ENCODE peak calls at places on chromosomes 1 and 21, in ten cellular contexts. One of them, this sample, is unnamed. For H3K27me3, the result is how much of the 10 kb centered on the place peaks cover.

GRCh38 chr1:206557636-206558473 is 50.5 kb downstream of the RASSF5 start:
- DNase-seq in transverse colon: no peak
- DNase-seq in MG63: no peak
- DNase-seq in naive thymus-derived CD4-positive, alpha-beta T cell: no peak
- DNase-seq in ascending aorta: no peak
- DNase-seq in thoracic aorta: no peak
- DNase-seq in right atrium auricular region: no peak
- DNase-seq in left lung: no peak
- DNase-seq in MM.1S: peak
- DNase-seq in left ventricle myocardium inferior: no peak
- DNase-seq in this sample: no peak

GRCh38 chr1:181114574-181115366 is 26.3 kb downstream of the IER5 start:
- DNase-seq in transverse colon: no peak
- DNase-seq in MG63: no peak
- DNase-seq in naive thymus-derived CD4-positive, alpha-beta T cell: no peak
- DNase-seq in ascending aorta: no peak
- DNase-seq in thoracic aorta: no peak
- DNase-seq in right atrium auricular region: no peak
- DNase-seq in left lung: no peak
- DNase-seq in MM.1S: no peak
- DNase-seq in left ventricle myocardium inferior: no peak
- DNase-seq in this sample: no peak

GRCh38 chr1:13992489-13993285 is 292.7 kb downstream of the PRDM2 start:
- DNase-seq in transverse colon: no peak
- DNase-seq in MG63: no peak
- DNase-seq in naive thymus-derived CD4-positive, alpha-beta T cell: no peak
- DNase-seq in ascending aorta: no peak
- DNase-seq in thoracic aorta: no peak
- DNase-seq in right atrium auricular region: no peak
- DNase-seq in left lung: no peak
- DNase-seq in MM.1S: no peak
- DNase-seq in left ventricle myocardium inferior: no peak
- DNase-seq in this sample: no peak

GRCh38 chr1:18913065-18913502 is 10.7 kb upstream of the ALDH4A1 start:
- DNase-seq in transverse colon: peak
- DNase-seq in MG63: peak
- DNase-seq in naive thymus-derived CD4-positive, alpha-beta T cell: peak
- DNase-seq in ascending aorta: peak
- DNase-seq in thoracic aorta: no peak
- DNase-seq in right atrium auricular region: peak
- DNase-seq in left lung: peak
- DNase-seq in MM.1S: peak
- DNase-seq in left ventricle myocardium inferior: peak
- DNase-seq in this sample: peak

GRCh38 chr1:57600424-57600823 is 176.6 kb upstream of the DAB1 start:
- DNase-seq in transverse colon: no peak
- DNase-seq in MG63: no peak
- DNase-seq in naive thymus-derived CD4-positive, alpha-beta T cell: no peak
- DNase-seq in ascending aorta: no peak
- DNase-seq in thoracic aorta: no peak
- DNase-seq in right atrium auricular region: no peak
- DNase-seq in left lung: no peak
- DNase-seq in MM.1S: no peak
- DNase-seq in left ventricle myocardium inferior: no peak
- DNase-seq in this sample: peak

GRCh38 chr1:60942896-60943633 is 139.3 kb upstream of the NFIA start:
- DNase-seq in transverse colon: no peak
- DNase-seq in MG63: no peak
- DNase-seq in naive thymus-derived CD4-positive, alpha-beta T cell: no peak
- DNase-seq in ascending aorta: no peak
- DNase-seq in thoracic aorta: no peak
- DNase-seq in right atrium auricular region: no peak
- DNase-seq in left lung: no peak
- DNase-seq in MM.1S: no peak
- DNase-seq in left ventricle myocardium inferior: no peak
- DNase-seq in this sample: no peak

GRCh38 chr1:221012087-221012486 is 132.8 kb downstream of the HLX start:
- DNase-seq in transverse colon: no peak
- DNase-seq in MG63: no peak
- DNase-seq in naive thymus-derived CD4-positive, alpha-beta T cell: no peak
- DNase-seq in ascending aorta: no peak
- DNase-seq in thoracic aorta: no peak
- DNase-seq in right atrium auricular region: no peak
- DNase-seq in left lung: no peak
- DNase-seq in MM.1S: no peak
- DNase-seq in left ventricle myocardium inferior: no peak
- DNase-seq in this sample: no peak

GRCh38 chr1:223731076-223731770 is 18.9 kb downstream of the CAPN2 start:
- DNase-seq in transverse colon: peak
- DNase-seq in MG63: peak
- DNase-seq in naive thymus-derived CD4-positive, alpha-beta T cell: no peak
- DNase-seq in ascending aorta: peak
- DNase-seq in thoracic aorta: peak
- DNase-seq in right atrium auricular region: peak
- DNase-seq in left lung: no peak
- DNase-seq in MM.1S: no peak
- DNase-seq in left ventricle myocardium inferior: peak
- DNase-seq in this sample: no peak

GRCh38 chr1:26275580-26276431 is 4.1 kb upstream of the SH3BGRL3 start:
- DNase-seq in transverse colon: peak
- DNase-seq in MG63: peak
- DNase-seq in naive thymus-derived CD4-positive, alpha-beta T cell: peak
- DNase-seq in ascending aorta: peak
- DNase-seq in thoracic aorta: peak
- DNase-seq in right atrium auricular region: peak
- DNase-seq in left lung: peak
- DNase-seq in MM.1S: peak
- DNase-seq in left ventricle myocardium inferior: peak
- DNase-seq in this sample: peak

GRCh38 chr21:16002872-16003466 is 273.2 kb downstream of the USP25 start:
- DNase-seq in transverse colon: no peak
- DNase-seq in MG63: no peak
- DNase-seq in naive thymus-derived CD4-positive, alpha-beta T cell: no peak
- DNase-seq in ascending aorta: no peak
- DNase-seq in thoracic aorta: no peak
- DNase-seq in right atrium auricular region: no peak
- DNase-seq in left lung: no peak
- DNase-seq in MM.1S: no peak
- DNase-seq in left ventricle myocardium inferior: no peak
- DNase-seq in this sample: no peak

DNA sequence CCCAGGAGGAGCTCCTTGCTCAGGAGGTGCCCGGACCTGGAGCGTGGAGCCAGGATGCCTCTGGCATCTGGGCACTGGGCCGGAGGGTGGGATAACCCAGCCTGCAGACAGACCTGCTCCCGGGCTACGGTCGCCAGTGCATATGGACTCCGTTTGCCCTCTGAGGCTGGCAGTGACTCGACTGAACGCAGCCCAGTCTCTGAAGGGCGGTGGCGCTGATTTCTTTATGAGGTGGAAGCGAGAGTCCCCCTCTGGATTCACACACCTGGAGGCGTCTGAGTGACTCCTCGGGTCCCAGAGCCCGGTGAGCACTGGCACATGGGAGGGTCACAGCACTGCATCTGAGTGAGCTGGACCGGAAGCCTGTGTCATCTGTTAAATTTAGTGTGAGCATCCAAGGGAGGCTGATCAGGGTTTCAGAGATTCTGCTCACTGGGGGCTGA is 60.5 kb upstream of the TTC34 start:
- DNase-seq in transverse colon: no peak
- DNase-seq in MG63: no peak
- DNase-seq in naive thymus-derived CD4-positive, alpha-beta T cell: no peak
- DNase-seq in ascending aorta: no peak
- DNase-seq in thoracic aorta: no peak
- DNase-seq in right atrium auricular region: no peak
- DNase-seq in left lung: peak
- DNase-seq in MM.1S: no peak
- DNase-seq in left ventricle myocardium inferior: no peak
- DNase-seq in this sample: no peak
- H3K27me3 ChIP-seq in transverse colon: under half
- H3K27me3 ChIP-seq in MG63: under half
- H3K27me3 ChIP-seq in naive thymus-derived CD4-positive, alpha-beta T cell: under half
- H3K27me3 ChIP-seq in ascending aorta: under half
- H3K27me3 ChIP-seq in thoracic aorta: under half
- H3K27me3 ChIP-seq in right atrium auricular region: under half
- H3K27me3 ChIP-seq in left lung: half or more
- H3K27me3 ChIP-seq in MM.1S: half or more
- H3K27me3 ChIP-seq in left ventricle myocardium inferior: half or more
- H3K27me3 ChIP-seq in this sample: under half

DNA sequence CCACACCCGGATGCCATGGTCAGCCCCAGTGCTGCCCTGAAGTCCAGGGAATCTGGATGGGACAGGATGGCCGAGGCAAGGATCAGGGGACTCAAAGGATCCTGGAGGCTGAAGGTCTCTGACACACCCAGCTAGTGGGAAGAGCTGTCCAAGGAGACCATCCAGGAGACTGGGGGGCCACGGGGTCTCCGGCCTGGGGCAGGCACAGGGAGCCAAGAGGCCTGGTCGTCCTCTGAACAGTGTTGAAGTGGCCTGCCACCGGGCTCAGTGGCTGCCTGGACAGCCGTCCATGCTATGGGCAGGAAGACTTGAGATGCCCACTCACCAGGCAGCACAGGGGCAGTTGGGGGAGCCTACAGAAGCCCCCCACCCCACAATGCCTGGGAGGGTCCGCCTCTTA is 41.9 kb downstream of the MEGF6 start:
- DNase-seq in transverse colon: no peak
- DNase-seq in MG63: no peak
- DNase-seq in naive thymus-derived CD4-positive, alpha-beta T cell: no peak
- DNase-seq in ascending aorta: no peak
- DNase-seq in thoracic aorta: no peak
- DNase-seq in right atrium auricular region: no peak
- DNase-seq in left lung: no peak
- DNase-seq in MM.1S: no peak
- DNase-seq in left ventricle myocardium inferior: no peak
- DNase-seq in this sample: no peak
- H3K27me3 ChIP-seq in transverse colon: under half
- H3K27me3 ChIP-seq in MG63: under half
- H3K27me3 ChIP-seq in naive thymus-derived CD4-positive, alpha-beta T cell: under half
- H3K27me3 ChIP-seq in ascending aorta: under half
- H3K27me3 ChIP-seq in thoracic aorta: under half
- H3K27me3 ChIP-seq in right atrium auricular region: under half
- H3K27me3 ChIP-seq in left lung: under half
- H3K27me3 ChIP-seq in MM.1S: half or more
- H3K27me3 ChIP-seq in left ventricle myocardium inferior: under half
- H3K27me3 ChIP-seq in this sample: under half

GRCh38 chr1:83704350-83704749 is 294.6 kb downstream of the TTLL7 start:
- DNase-seq in transverse colon: no peak
- DNase-seq in MG63: no peak
- DNase-seq in naive thymus-derived CD4-positive, alpha-beta T cell: no peak
- DNase-seq in ascending aorta: no peak
- DNase-seq in thoracic aorta: no peak
- DNase-seq in right atrium auricular region: no peak
- DNase-seq in left lung: no peak
- DNase-seq in MM.1S: no peak
- DNase-seq in left ventricle myocardium inferior: no peak
- DNase-seq in this sample: no peak
- H3K27me3 ChIP-seq in transverse colon: under half
- H3K27me3 ChIP-seq in MG63: under half
- H3K27me3 ChIP-seq in naive thymus-derived CD4-positive, alpha-beta T cell: under half
- H3K27me3 ChIP-seq in ascending aorta: under half
- H3K27me3 ChIP-seq in thoracic aorta: under half
- H3K27me3 ChIP-seq in right atrium auricular region: under half
- H3K27me3 ChIP-seq in left lung: under half
- H3K27me3 ChIP-seq in MM.1S: under half
- H3K27me3 ChIP-seq in left ventricle myocardium inferior: under half
- H3K27me3 ChIP-seq in this sample: under half

GRCh38 chr1:245181123-245181522 is 26.3 kb downstream of the KIF26B start:
- DNase-seq in transverse colon: no peak
- DNase-seq in MG63: no peak
- DNase-seq in naive thymus-derived CD4-positive, alpha-beta T cell: no peak
- DNase-seq in ascending aorta: no peak
- DNase-seq in thoracic aorta: no peak
- DNase-seq in right atrium auricular region: no peak
- DNase-seq in left lung: no peak
- DNase-seq in MM.1S: no peak
- DNase-seq in left ventricle myocardium inferior: no peak
- DNase-seq in this sample: no peak
- H3K27me3 ChIP-seq in transverse colon: under half
- H3K27me3 ChIP-seq in MG63: under half
- H3K27me3 ChIP-seq in naive thymus-derived CD4-positive, alpha-beta T cell: under half
- H3K27me3 ChIP-seq in ascending aorta: under half
- H3K27me3 ChIP-seq in thoracic aorta: under half
- H3K27me3 ChIP-seq in right atrium auricular region: under half
- H3K27me3 ChIP-seq in left lung: under half
- H3K27me3 ChIP-seq in MM.1S: under half
- H3K27me3 ChIP-seq in left ventricle myocardium inferior: under half
- H3K27me3 ChIP-seq in this sample: under half

GRCh38 chr1:212447478-212447877 is 14.8 kb downstream of the NENF start:
- DNase-seq in transverse colon: no peak
- DNase-seq in MG63: no peak
- DNase-seq in naive thymus-derived CD4-positive, alpha-beta T cell: no peak
- DNase-seq in ascending aorta: no peak
- DNase-seq in thoracic aorta: no peak
- DNase-seq in right atrium auricular region: no peak
- DNase-seq in left lung: no peak
- DNase-seq in MM.1S: no peak
- DNase-seq in left ventricle myocardium inferior: no peak
- DNase-seq in this sample: no peak
- H3K27me3 ChIP-seq in transverse colon: under half
- H3K27me3 ChIP-seq in MG63: under half
- H3K27me3 ChIP-seq in naive thymus-derived CD4-positive, alpha-beta T cell: under half
- H3K27me3 ChIP-seq in ascending aorta: under half
- H3K27me3 ChIP-seq in thoracic aorta: under half
- H3K27me3 ChIP-seq in right atrium auricular region: under half
- H3K27me3 ChIP-seq in left lung: under half
- H3K27me3 ChIP-seq in MM.1S: under half
- H3K27me3 ChIP-seq in left ventricle myocardium inferior: under half
- H3K27me3 ChIP-seq in this sample: under half

GRCh38 chr1:39136635-39137034 is 67.9 kb upstream of the MACF1 start:
- DNase-seq in transverse colon: no peak
- DNase-seq in MG63: no peak
- DNase-seq in naive thymus-derived CD4-positive, alpha-beta T cell: no peak
- DNase-seq in ascending aorta: no peak
- DNase-seq in thoracic aorta: no peak
- DNase-seq in right atrium auricular region: no peak
- DNase-seq in left lung: no peak
- DNase-seq in MM.1S: no peak
- DNase-seq in left ventricle myocardium inferior: no peak
- DNase-seq in this sample: no peak
- H3K27me3 ChIP-seq in transverse colon: under half
- H3K27me3 ChIP-seq in MG63: under half
- H3K27me3 ChIP-seq in naive thymus-derived CD4-positive, alpha-beta T cell: under half
- H3K27me3 ChIP-seq in ascending aorta: under half
- H3K27me3 ChIP-seq in thoracic aorta: under half
- H3K27me3 ChIP-seq in right atrium auricular region: under half
- H3K27me3 ChIP-seq in left lung: under half
- H3K27me3 ChIP-seq in MM.1S: under half
- H3K27me3 ChIP-seq in left ventricle myocardium inferior: under half
- H3K27me3 ChIP-seq in this sample: under half